ENCODE peak calls at places on chromosomes 6 and 20, in seven cellular contexts. L is GM23248, V is foreskin fibroblast, H is psoas muscle, E is breast epithelium, P is cardiac fibroblast, K is uterus. W is an unnamed sample.

GRCh38 chr6:25958700-25959162 is 3.9 kb upstream of the TRIM38 start:
- DNase-seq in E (no peak), V (no peak), H (no peak), P (no peak), K (no peak), L (no peak), W (no peak)

GRCh38 chr20:35828434-35828833 is 56.6 kb downstream of the PHF20 start:
- DNase-seq in H (peak; percentile 70), K (no peak), L (no peak), V (peak; percentile 37), E (no peak), P (no peak), W (no peak)

GRCh38 chr6:39754493-39755115 is 29.4 kb upstream of the KIF6 start:
- DNase-seq in K (peak; percentile 45), H (peak; percentile 27), E (no peak), V (no peak), L (no peak), P (peak; percentile 19), W (no peak)

GRCh38 chr6:106488494-106489369 is 128.2 kb downstream of the CRYBG1 start:
- DNase-seq in L (peak; percentile 40), K (no peak), E (no peak), P (no peak), V (no peak), H (no peak), W (no peak)

GRCh38 chr20:19973920-19974620 is 43.1 kb upstream of the NAA20 start:
- DNase-seq in P (peak; percentile 90), E (peak; percentile 83), V (peak; percentile 81), H (peak; percentile 78), K (peak; percentile 79), L (peak; percentile 82), W (peak; percentile 81)

GRCh38 chr6:17013701-17014100 is 88.1 kb upstream of the STMND1 start:
- DNase-seq in K (no peak), L (peak; percentile 93), H (no peak), P (peak; percentile 64), E (no peak), V (peak; percentile 69), W (peak; percentile 39)

GRCh38 chr6:157822221-157823000 is 635 bp upstream of the SNX9 start:
- DNase-seq in E (no peak), V (no peak), P (no peak), K (peak; percentile 27), H (peak; percentile 37), L (peak; percentile 31), W (no peak)

GRCh38 chr20:2006452-2007381 is 12.9 kb upstream of the PDYN start:
- DNase-seq in K (no peak), V (peak; percentile 12), L (peak; percentile 90), P (peak; percentile 56), E (no peak), H (no peak), W (no peak)

GRCh38 chr20:43925215-43925614 is 10.6 kb downstream of the TOX2 start:
- DNase-seq in P (no peak), L (peak; percentile 17), V (no peak), K (no peak), H (no peak), E (no peak), W (no peak)

GRCh38 chr6:131199568-131200272 is 64.5 kb downstream of the AKAP7 start:
- DNase-seq in H (no peak), V (peak; percentile 47), P (peak; percentile 81), L (peak; percentile 77), E (no peak), K (no peak), W (peak; percentile 32)

GRCh38 chr6:135871296-135871695 is 19.8 kb downstream of the PDE7B start:
- DNase-seq in V (peak; percentile 46), H (no peak), K (no peak), L (peak; percentile 78), P (peak; percentile 29), E (no peak), W (no peak)

GRCh38 chr6:80454197-80454596 is 347.7 kb downstream of the BCKDHB start:
- DNase-seq in H (no peak), E (no peak), L (peak; percentile 98), K (no peak), P (peak; percentile 81), V (peak; percentile 95), W (peak; percentile 99)

GRCh38 chr6:39493174-39493573 is 170.7 kb upstream of the KCNK16 start:
- DNase-seq in P (peak; percentile 38), E (no peak), K (no peak), V (no peak), L (peak; percentile 12), H (no peak), W (no peak)

GRCh38 chr6:42417641-42418112 is 34.0 kb downstream of the TRERF1 start:
- DNase-seq in L (peak; percentile 8), H (no peak), V (no peak), E (no peak), P (peak; percentile 44), K (no peak), W (no peak)

GRCh38 chr6:164424489-164424888 is 884.9 kb downstream of the C6orf118 start:
- DNase-seq in L (no peak), H (no peak), K (no peak), E (no peak), P (no peak), V (no peak), W (no peak)

GRCh38 chr6:56914791-56915658 is 39.9 kb upstream of the BEND6 start:
- DNase-seq in P (no peak), H (peak; percentile 24), K (no peak), V (no peak), E (no peak), L (peak; percentile 59), W (no peak)

GRCh38 chr20:4161447-4162251 is 146.3 kb upstream of the RNF24 start:
- DNase-seq in H (no peak), E (peak; percentile 40), P (no peak), V (no peak), L (no peak), K (no peak), W (no peak)

GRCh38 chr6:1597924-1598323 is 11.8 kb upstream of the FOXC1 start:
- DNase-seq in L (peak; percentile 84), H (no peak), E (no peak), P (peak; percentile 66), V (no peak), K (no peak), W (no peak)

GRCh38 chr20:33909331-33909921 is 84.3 kb upstream of the RALY start:
- DNase-seq in L (peak; percentile 78), K (no peak), H (no peak), P (peak; percentile 99), V (peak; percentile 55), E (no peak), W (peak; percentile 72)

GRCh38 chr6:109296305-109296915 is 85.9 kb downstream of the CD164 start:
- DNase-seq in P (no peak), V (no peak), E (no peak), L (peak; percentile 15), H (no peak), K (no peak), W (no peak)

GRCh38 chr6:55567558-55567957 is 11.4 kb downstream of the HMGCLL1 start:
- DNase-seq in P (no peak), K (no peak), V (no peak), H (no peak), E (no peak), L (no peak), W (no peak)

GRCh38 chr6:113450061-113450465 is 407.1 kb upstream of the MARCKS start:
- DNase-seq in E (no peak), L (peak; percentile 19), P (peak; percentile 45), H (no peak), K (no peak), V (peak; percentile 27), W (no peak)

GRCh38 chr6:105994522-105995402 is 91.4 kb upstream of the PRDM1 start:
- DNase-seq in K (peak; percentile 67), H (peak; percentile 60), L (peak; percentile 90), E (peak; percentile 49), P (peak; percentile 45), V (peak; percentile 82), W (peak; percentile 40)

GRCh38 chr20:41051426-41051825 is 22.8 kb downstream of the TOP1 start:
- DNase-seq in H (no peak), P (no peak), E (no peak), K (no peak), V (no peak), L (no peak), W (no peak)

GRCh38 chr20:41050361-41051019 is 21.9 kb downstream of the TOP1 start:
- DNase-seq in P (peak; percentile 83), K (no peak), V (no peak), E (no peak), L (peak; percentile 59), H (no peak), W (no peak)

GRCh38 chr20:41047975-41048305 is 19.3 kb downstream of the TOP1 start:
- DNase-seq in P (peak; percentile 49), K (no peak), L (peak; percentile 55), E (no peak), H (no peak), V (no peak), W (no peak)

GRCh38 chr20:41048475-41049242 is 20.0 kb downstream of the TOP1 start:
- DNase-seq in P (no peak), K (no peak), V (no peak), H (no peak), L (no peak), E (no peak), W (no peak)

GRCh38 chr20:41049451-41049850 is 20.8 kb downstream of the TOP1 start:
- DNase-seq in K (no peak), L (no peak), P (no peak), E (no peak), H (no peak), V (no peak), W (no peak)
- H3K4me3 ChIP-seq in K (no peak overlapping the region), L (no peak overlapping the region), P (no peak overlapping the region), E (no peak overlapping the region), H (no peak overlapping the region), V (no peak overlapping the region), W (no peak overlapping the region)

DNA sequence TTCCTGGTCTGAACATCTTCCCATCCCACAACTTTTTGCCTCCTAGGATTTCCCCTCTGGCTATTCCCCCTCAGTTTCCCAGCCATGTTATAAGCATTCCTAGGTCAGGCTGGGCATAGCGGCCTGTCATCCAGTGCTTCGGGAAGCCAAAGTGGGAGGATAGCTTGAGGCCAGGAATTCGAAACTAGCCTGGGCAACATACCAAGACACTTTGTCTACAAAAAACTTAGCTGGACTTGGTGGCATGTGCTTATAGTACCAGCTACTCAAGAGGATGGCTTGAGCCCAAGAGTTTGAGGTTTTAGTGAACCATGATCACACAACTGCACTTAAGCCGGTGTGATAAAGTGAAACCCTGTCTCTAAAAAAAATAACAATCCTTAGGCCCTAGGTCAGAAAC is 447.4 kb downstream of the KIF16B start:
- DNase-seq in L (peak; percentile 1), V (no peak), K (no peak), H (no peak), E (peak; percentile 44), P (no peak), W (no peak)
- H3K4me3 ChIP-seq in L (no peak overlapping the region), V (no peak overlapping the region), K (no peak overlapping the region), H (no peak overlapping the region), E (no peak overlapping the region), P (no peak overlapping the region), W (no peak overlapping the region)

GRCh38 chr6:35214869-35215664 is 1.3 kb downstream of the SCUBE3 start:
- DNase-seq in H (no peak), K (no peak), E (no peak), P (no peak), L (peak; percentile 46), V (no peak), W (peak; percentile 15)
- H3K4me3 ChIP-seq in H (peak overlapping the region; percentile 68), K (peak overlapping the region; percentile 35), E (peak overlapping the region; percentile 46), P (peak overlapping the region; percentile 69), L (peak overlapping the region; percentile 84), V (peak overlapping the region; percentile 59), W (peak overlapping the region; percentile 69)

DNA sequence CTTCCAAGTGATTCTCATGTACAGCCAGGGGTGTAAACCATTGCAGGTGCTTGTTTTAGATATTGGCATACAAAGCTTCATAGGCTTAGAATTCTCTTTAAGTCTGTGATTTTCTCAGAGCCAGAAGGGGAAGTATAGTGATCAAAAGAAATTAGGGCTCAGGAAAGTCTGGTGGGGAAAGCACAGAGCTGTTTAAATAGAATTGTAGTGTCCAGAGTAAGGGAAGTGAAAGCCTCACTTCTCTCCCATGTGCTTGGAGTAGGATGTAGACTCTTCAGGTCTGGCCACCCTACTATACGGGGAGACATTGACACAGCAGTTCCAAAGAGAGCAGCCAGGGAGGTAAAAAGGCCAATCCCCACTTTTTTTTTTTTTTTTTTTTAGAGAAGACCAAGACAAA is 10.4 kb downstream of the GCNT2 start:
- DNase-seq in E (no peak), K (no peak), L (no peak), H (no peak), P (no peak), V (no peak), W (no peak)
- H3K4me3 ChIP-seq in E (no peak overlapping the region), K (no peak overlapping the region), L (no peak overlapping the region), H (peak overlapping the region; percentile 4), P (no peak overlapping the region), V (no peak overlapping the region), W (no peak overlapping the region)

W was measured in skeletal muscle cell.